ENCODE peak calls at places on chromosome 4, in five cellular contexts. Q, Z, U, H and G are unnamed samples.

GRCh38 chr4:24482871-24483270 is 101.5 kb downstream of the DHX15 start:
- DNase-seq in Q (no peak), Z (no peak), U (no peak), H (no peak), G (no peak)

GRCh38 chr4:1842993-1843448 is 12.9 kb downstream of the LETM1 start:
- DNase-seq in Q (no peak), Z (no peak), U (no peak), H (no peak), G (no peak)

GRCh38 chr4:75030649-75031235 is 97.8 kb downstream of the PARM1 start:
- DNase-seq in Q (no peak), Z (peak), U (no peak), H (no peak), G (no peak)

GRCh38 chr4:41613362-41613761 is 75.4 kb downstream of the LIMCH1 start:
- DNase-seq in Q (no peak), Z (no peak), U (no peak), H (no peak), G (no peak)

GRCh38 chr4:166197166-166197565 is 324.1 kb downstream of the TLL1 start:
- DNase-seq in Q (no peak), Z (no peak), U (no peak), H (no peak), G (no peak)

GRCh38 chr4:88456757-88457306 is at the start of gene HERC5:
- DNase-seq in Q (peak), Z (peak), U (peak), H (peak), G (peak)

GRCh38 chr4:88765729-88766128 is 68.1 kb upstream of the NAP1L5 start:
- DNase-seq in Q (no peak), Z (no peak), U (no peak), H (no peak), G (no peak)

GRCh38 chr4:129344058-129344457 is 248.1 kb downstream of the C4orf33 start:
- DNase-seq in Q (no peak), Z (no peak), U (peak), H (peak), G (peak)

GRCh38 chr4:66574145-66574978 is 904.1 kb upstream of the EPHA5 start:
- DNase-seq in Q (no peak), Z (no peak), U (no peak), H (no peak), G (no peak)

GRCh38 chr4:10020106-10020505 is 1.2 kb downstream of the SLC2A9 start:
- DNase-seq in Q (no peak), Z (no peak), U (no peak), H (no peak), G (no peak)

DNA sequence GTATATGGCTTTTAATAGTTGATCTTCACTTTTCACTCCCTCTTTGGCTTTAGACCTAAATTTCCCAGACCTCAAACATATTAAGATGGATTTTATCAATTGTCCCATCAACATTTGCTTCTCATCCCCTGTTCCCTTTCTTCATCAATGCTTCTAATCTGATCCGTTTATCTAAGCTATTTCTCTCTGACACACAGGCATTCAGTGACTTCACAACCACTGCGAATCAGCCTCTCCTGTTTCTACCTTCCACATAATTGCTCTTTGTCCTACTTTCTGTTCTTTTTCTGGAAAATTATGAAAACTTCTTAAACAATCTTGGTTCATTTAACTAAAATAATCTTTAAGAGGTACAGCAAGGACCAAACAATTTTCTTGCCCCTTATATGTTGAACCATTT is 115.2 kb downstream of the GLRA3 start:
- DNase-seq in Q (no peak), Z (no peak), U (no peak), H (no peak), G (no peak)
- TF ChIP-seq TAF1 in Q (no peak), Z (no peak), U (no peak), H (no peak), G (no peak)

GRCh38 chr4:101277661-101278060 is 69.7 kb downstream of the PPP3CA start:
- DNase-seq in Q (no peak), Z (no peak), U (no peak), H (no peak), G (no peak)
- TF ChIP-seq TAF1 in Q (no peak), Z (no peak), U (no peak), H (no peak), G (no peak)

GRCh38 chr4:169346840-169347239 is 76.1 kb upstream of the SH3RF1 start:
- DNase-seq in Q (no peak), Z (no peak), U (no peak), H (no peak), G (no peak)

GRCh38 chr4:169352332-169352731 is 81.6 kb upstream of the SH3RF1 start:
- DNase-seq in Q (no peak), Z (no peak), U (no peak), H (no peak), G (no peak)

GRCh38 chr4:169348541-169348940 is 77.8 kb upstream of the SH3RF1 start:
- DNase-seq in Q (no peak), Z (no peak), U (no peak), H (no peak), G (no peak)

DNA sequence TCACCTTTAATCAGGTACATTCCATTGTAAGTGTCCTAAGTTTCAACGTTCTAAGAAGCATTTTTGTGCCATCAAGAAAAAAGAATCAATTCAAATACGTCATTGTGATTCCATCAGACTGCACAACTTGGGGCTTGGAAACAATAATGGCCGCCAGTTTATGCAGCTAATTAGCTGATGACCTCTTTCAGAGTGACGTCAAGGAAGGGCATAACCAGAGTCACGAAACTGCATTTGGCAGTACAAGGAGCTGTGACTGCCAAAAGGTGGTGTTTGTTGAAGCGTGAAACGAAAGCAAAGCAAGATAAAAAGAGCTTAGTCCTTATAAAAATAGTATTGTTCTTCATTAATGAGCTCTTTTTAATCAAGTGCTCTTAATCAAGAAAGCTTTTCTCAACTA is 81.1 kb upstream of the SH3RF1 start:
- DNase-seq in Q (no peak), Z (no peak), U (no peak), H (no peak), G (no peak)
- TF ChIP-seq TAF1 in Q (no peak), Z (no peak), U (no peak), H (no peak), G (no peak)

GRCh38 chr4:153553820-153554173 is 87.6 kb downstream of the TMEM131L start:
- DNase-seq in Q (no peak), Z (no peak), U (no peak), H (no peak), G (no peak)
- TF ChIP-seq TAF1 in Q (no peak), Z (no peak), U (no peak), H (no peak), G (no peak)

GRCh38 chr4:55396305-55397023 is 707 bp downstream of the TMEM165 start:
- DNase-seq in Q (peak), Z (no peak), U (peak), H (peak), G (peak)
- TF ChIP-seq TAF1 in Q (no peak), Z (no peak), U (no peak), H (no peak), G (no peak)

GRCh38 chr4:124060261-124060918 is 652.1 kb downstream of the ANKRD50 start:
- DNase-seq in Q (no peak), Z (peak), U (no peak), H (peak), G (no peak)
- TF ChIP-seq TAF1 in Q (no peak), Z (no peak), U (no peak), H (no peak), G (no peak)